ENCODE peak calls at places on chromosomes 6 and 20, in four cellular contexts. J is A549, T is IMR-90, H is HepG2. X is an unnamed sample.

GRCh38 chr6:131036616-131037015 is 26.4 kb downstream of the EPB41L2 start:
- DNase-seq in H (no peak), T (no peak), J (no peak), X (no peak)

GRCh38 chr6:97150932-97151331 is 132.1 kb downstream of the MMS22L start:
- DNase-seq in J (no peak), H (no peak), T (no peak), X (no peak)

GRCh38 chr20:54368578-54368977 is 106.8 kb upstream of the DOK5 start:
- DNase-seq in T (no peak), H (no peak), J (no peak), X (no peak)

GRCh38 chr20:62378215-62378614 is 8.7 kb upstream of the RPS21 start:
- DNase-seq in J (no peak), T (no peak), H (no peak), X (no peak)

GRCh38 chr6:87628881-87629280 is 38.9 kb downstream of the ORC3 start:
- DNase-seq in H (no peak), J (no peak), T (peak; percentile 31), X (no peak)

GRCh38 chr20:5041433-5041832 is 40.1 kb upstream of the SLC23A2 start:
- DNase-seq in T (no peak), J (no peak), H (no peak), X (no peak)

GRCh38 chr6:33171096-33171888 is 21.0 kb downstream of the COL11A2 start:
- DNase-seq in H (no peak), T (no peak), J (no peak), X (no peak)

GRCh38 chr20:62025832-62026563 is 39.7 kb downstream of the TAF4 start:
- DNase-seq in T (peak; percentile 74), H (peak; percentile 30), J (no peak), X (peak; percentile 59)

GRCh38 chr20:10076126-10077080 is 41.6 kb downstream of the ANKEF1 start:
- DNase-seq in H (no peak), T (no peak), J (no peak), X (no peak)

GRCh38 chr20:571754-572331 is 28.3 kb upstream of the CSNK2A1 start:
- DNase-seq in T (no peak), J (no peak), H (no peak), X (peak; percentile 57)
- TF ChIP-seq MAZ in T (no peak), J (no peak), H (no peak), X (no peak)

DNA sequence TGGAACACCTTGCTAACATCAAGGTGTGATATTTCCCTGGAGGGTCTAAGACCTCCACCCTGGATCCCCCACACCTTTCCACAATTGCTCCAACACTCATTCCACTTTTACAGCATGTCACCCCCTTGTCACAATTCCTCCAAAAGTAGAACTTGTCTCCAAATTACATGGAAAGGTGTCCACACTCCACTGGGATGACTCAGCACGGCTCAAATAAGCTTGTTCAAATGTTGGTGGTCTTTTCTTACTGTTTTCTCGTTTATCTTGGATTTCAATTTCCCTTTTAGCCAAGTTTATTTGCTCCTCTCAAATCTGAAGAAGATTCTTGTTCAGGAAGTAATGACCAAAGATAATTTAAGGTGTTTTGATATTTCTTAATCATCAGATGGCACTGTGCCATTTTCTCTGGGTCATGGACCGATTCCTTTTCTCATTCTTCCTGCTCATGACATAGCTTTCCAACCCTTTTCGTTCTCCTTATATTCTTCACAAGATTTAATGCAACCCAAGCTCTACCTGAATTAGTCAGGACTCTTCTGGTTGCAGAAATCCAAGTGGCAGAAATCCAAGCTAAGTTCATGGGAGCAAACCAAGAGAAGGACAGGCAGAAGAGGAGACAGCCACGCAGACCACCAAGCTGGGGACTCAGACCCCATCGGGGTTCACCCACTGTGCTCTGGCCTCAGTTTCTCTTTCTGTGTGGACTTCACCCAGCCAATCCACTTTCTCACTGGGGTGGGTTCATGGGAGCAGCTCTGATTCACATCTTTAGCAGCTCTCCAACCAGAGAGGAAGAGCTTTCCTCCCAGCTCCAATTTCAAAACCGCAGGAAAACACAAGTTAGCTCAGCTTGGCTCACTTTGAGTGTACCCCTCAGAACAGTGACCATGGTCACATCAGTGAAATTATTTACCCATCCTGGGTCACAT is 110.5 kb upstream of the CDYL start:
- DNase-seq in T (peak; percentile 53), J (no peak), H (no peak), X (no peak)
- TF ChIP-seq MAZ in T (no peak), J (no peak), H (no peak), X (no peak)

GRCh38 chr6:106787327-106788196 is 158.2 kb downstream of the QRSL1 start:
- DNase-seq in T (no peak), H (peak; percentile 92), J (peak; percentile 22), X (no peak)

GRCh38 chr6:106790935-106791334 is 161.6 kb downstream of the QRSL1 start:
- DNase-seq in J (no peak), H (no peak), T (no peak), X (no peak)

GRCh38 chr6:106788761-106789160 is 159.4 kb downstream of the QRSL1 start:
- DNase-seq in J (no peak), H (no peak), T (no peak), X (no peak)

GRCh38 chr6:106790146-106790770 is 160.9 kb downstream of the QRSL1 start:
- DNase-seq in H (peak; percentile 33), T (no peak), J (no peak), X (no peak)

DNA sequence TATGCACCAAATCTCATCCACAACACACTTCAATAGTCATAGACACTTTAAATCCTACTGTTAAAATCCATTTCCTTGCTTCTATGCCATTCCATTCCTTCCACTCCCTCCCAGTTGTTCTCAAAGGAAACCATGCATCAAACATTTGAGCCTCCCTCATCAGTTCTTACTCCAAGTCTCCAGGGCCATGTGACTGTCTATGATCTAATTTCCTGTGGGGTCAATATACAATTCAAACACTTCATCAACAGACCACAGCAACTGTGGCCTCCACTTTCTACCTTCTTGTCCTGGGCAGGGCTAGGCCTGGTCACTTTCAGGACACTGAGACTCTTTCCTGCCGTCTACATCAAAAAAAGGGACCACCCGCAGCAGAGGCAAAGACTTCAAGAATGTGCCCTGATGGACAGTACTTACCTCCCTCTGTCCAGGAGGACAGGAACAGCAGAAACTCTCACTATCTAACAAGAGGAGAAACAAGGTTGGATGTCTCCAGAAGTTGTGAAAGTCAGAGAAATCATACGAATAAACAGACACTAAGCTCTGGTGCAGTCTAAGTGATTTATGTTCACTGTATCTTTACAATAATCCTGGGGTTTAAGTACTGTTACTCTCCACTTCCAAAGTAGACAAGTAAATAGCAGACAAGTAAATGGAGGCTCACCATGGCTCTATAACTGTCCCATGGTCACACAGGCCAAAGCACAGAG is 160.2 kb downstream of the QRSL1 start:
- DNase-seq in T (no peak), J (no peak), H (no peak), X (no peak)
- TF ChIP-seq MAZ in T (no peak), J (no peak), H (no peak), X (no peak)

DNA sequence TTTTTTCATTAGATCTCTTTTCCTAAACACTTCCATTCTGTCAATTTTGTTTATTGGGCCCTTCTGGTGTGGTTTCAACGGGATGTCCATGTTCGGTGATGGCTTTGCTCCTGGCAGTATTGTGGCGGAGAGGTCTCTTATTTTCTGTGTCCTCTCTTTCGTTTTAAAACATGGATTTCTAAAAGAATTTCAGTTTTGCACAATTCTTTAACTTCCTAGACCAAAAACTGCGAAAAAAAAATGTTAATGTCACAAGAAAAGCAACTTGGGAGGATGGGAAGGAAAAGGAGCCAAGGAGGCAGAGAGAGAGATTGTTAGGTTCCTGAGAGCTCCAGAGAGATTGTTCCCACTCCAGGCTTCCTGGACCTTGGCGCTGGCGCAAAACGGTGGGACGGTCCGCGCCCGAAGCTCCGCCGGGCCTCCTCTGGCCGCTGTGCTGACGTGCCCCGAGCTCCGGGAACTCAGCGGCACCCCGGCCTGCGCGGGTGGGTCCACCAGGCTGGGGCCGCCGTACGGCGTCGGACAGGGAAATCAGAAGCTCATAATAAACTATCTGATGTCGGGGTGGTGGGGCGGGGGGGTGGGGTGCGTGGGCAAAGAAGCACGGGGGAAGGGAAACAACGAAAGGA is 887 bp upstream of the OLIG3 start:
- DNase-seq in T (no peak), J (no peak), H (no peak), X (no peak)
- TF ChIP-seq MAZ in T (no peak), J (no peak), H (no peak), X (no peak)

DNA sequence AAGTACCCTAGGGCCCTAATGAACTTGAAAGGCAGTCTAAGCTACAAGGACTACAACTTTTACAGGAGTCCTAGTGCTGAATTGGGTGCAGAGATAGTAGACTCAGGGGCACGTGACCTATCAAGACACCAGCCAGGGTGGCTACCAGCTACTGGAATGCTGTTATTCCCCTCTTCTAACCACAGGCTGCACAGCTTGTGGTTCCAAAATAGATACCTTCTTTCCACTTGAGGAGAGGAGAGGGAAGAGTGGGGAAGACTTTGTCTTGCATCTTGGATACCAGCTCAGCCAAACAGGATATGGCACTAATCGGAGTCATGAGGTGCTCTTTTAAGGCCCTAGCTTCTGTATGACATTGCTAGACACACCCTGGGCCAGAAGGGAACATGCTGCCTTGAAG is 60.0 kb upstream of the MTRF1L start:
- DNase-seq in J (no peak), T (no peak), H (no peak), X (no peak)
- TF ChIP-seq MAZ in J (no peak), T (no peak), H (no peak), X (no peak)

DNA sequence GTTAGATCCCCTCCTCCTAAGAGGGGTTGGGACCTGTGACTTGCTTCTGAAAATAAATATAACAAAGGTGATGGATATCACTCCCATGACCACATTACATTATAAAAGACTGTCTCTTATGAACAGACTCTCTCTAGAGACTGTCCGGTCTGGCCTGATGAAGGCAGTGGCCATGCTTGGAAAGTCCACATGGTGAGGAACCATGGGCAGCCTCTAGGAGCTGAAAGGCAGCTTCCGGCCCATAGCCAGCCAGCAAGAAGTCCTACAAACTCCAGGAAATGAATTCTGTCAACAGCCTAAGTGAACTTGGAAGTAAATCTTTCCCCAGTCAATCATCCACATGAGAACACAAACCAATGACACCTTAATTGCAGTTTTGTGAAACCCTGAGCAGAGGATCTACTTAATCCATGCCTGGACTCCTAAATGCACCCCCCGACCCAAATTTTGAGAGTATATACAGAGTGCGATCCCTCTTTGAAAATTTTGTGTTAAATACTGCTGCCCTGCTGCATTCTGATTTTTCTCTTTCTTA is 2.2 kb upstream of the POPDC3 start:
- DNase-seq in J (no peak), T (no peak), H (no peak), X (no peak)
- TF ChIP-seq MAZ in J (no peak), T (no peak), H (no peak), X (no peak)

GRCh38 chr6:125511809-125512341 is 210.1 kb upstream of the HDDC2 start:
- DNase-seq in H (peak; percentile 18), J (no peak), T (no peak), X (no peak)
- TF ChIP-seq MAZ in H (no peak), J (no peak), T (no peak), X (no peak)

GRCh38 chr20:58691405-58691772 is 1.2 kb upstream of the NPEPL1 start:
- DNase-seq in T (no peak), J (no peak), H (no peak), X (no peak)

GRCh38 chr20:58691773-58692578 is 624 bp upstream of the NPEPL1 start:
- DNase-seq in T (no peak), J (no peak), H (no peak), X (no peak)

GRCh38 chr20:58690351-58690750 is 2.2 kb upstream of the NPEPL1 start:
- DNase-seq in T (no peak), J (no peak), H (no peak), X (no peak)

GRCh38 chr20:58692579-58693225 is at the start of gene NPEPL1:
- DNase-seq in J (peak; percentile 74), H (no peak), T (peak; percentile 67), X (no peak)

DNA sequence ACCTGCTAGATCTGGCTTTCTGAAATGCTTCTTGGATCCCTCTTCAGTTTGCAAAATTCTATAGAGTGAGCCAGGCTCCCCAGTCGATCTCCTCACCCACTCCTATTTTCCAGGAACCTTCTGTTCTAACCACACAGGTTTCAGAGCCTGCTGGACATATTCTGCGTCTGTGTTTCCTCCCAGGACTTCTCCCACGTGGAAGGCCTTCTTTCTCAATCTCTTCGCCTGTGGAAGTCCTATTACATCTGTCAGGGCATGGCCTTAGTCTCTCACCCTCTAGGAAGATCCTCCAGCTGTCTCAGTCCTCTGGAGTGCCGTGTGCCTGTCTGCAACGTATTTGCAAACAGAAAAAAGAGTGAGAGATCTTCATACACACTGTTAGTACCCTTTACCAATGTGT is 1.7 kb upstream of the NPEPL1 start:
- DNase-seq in H (no peak), T (peak; percentile 22), J (no peak), X (no peak)
- TF ChIP-seq MAZ in H (no peak), T (no peak), J (no peak), X (no peak)

X was measured in K562.